ENCODE peak calls at places on chromosome 12, in four cellular contexts. H is fibroblast of pulmonary artery, N is midbrain, Q is ELR. Y is an unnamed sample.

GRCh38 chr12:100077367-100077766 is 65.3 kb downstream of the BLTP3B start:
- DNase-seq in Q (peak; percentile 15), H (peak; percentile 25), N (peak; percentile 1), Y (no peak)

GRCh38 chr12:104637616-104638015 is 180.9 kb downstream of the CHST11 start:
- DNase-seq in Q (no peak), N (no peak), H (no peak), Y (no peak)

GRCh38 chr12:123271182-123271491 is 519 bp downstream of the CDK2AP1 start:
- DNase-seq in H (peak; percentile 57), Q (peak; percentile 81), N (peak; percentile 60), Y (no peak)

GRCh38 chr12:9961901-9962300 is 9.3 kb upstream of the CLEC12A start:
- DNase-seq in N (no peak), H (no peak), Q (no peak), Y (no peak)

GRCh38 chr12:97308576-97309198 is 153.9 kb upstream of the RMST start:
- DNase-seq in Q (peak; percentile 43), N (peak; percentile 36), H (peak; percentile 78), Y (no peak)

GRCh38 chr12:108856170-108856427 is 1.3 kb downstream of the SSH1 start:
- DNase-seq in Q (no peak), N (no peak), H (no peak), Y (no peak)

GRCh38 chr12:29164477-29165163 is 15.5 kb downstream of the FAR2 start:
- DNase-seq in H (peak; percentile 79), N (no peak), Q (peak; percentile 20), Y (peak; percentile 12)

GRCh38 chr12:78086553-78087362 is 256.1 kb downstream of the NAV3 start:
- DNase-seq in Q (no peak), H (no peak), N (no peak), Y (no peak)

GRCh38 chr12:13342971-13343370 is 146.4 kb downstream of the EMP1 start:
- DNase-seq in N (no peak), Q (peak; percentile 15), H (no peak), Y (no peak)